ENCODE peak calls at places on chromosome 5, in four cellular contexts. S is thyroid gland, Q is A549, D is spleen. A is an unnamed sample. For H3K4me1, the result is how much of the 10 kb centered on the place peaks cover.

GRCh38 chr5:68683632-68684035 is 410.2 kb upstream of the SLC30A5 start:
- DNase-seq in D (no peak), S (peak), Q (peak), A (peak)

GRCh38 chr5:168736201-168736940 is 157.2 kb upstream of the PANK3 start:
- DNase-seq in S (no peak), Q (no peak), D (no peak), A (no peak)

GRCh38 chr5:67160985-67161384 is 35.6 kb downstream of the CD180 start:
- DNase-seq in S (no peak), D (no peak), Q (peak), A (peak)

GRCh38 chr5:141476132-141476909 is 555 bp downstream of the PCDHGC3 start:
- DNase-seq in Q (peak), D (no peak), S (peak), A (peak)

GRCh38 chr5:158135682-158136176 is 276.8 kb upstream of the CLINT1 start:
- DNase-seq in D (no peak), S (no peak), Q (no peak), A (no peak)

GRCh38 chr5:171953860-171954701 is 52.4 kb downstream of the FBXW11 start:
- DNase-seq in Q (no peak), S (no peak), D (no peak), A (peak)

GRCh38 chr5:158832096-158832495 is 267.6 kb downstream of the EBF1 start:
- DNase-seq in D (no peak), Q (no peak), S (no peak), A (peak)

GRCh38 chr5:52947208-52947607 is 41.9 kb upstream of the ITGA2 start:
- DNase-seq in S (no peak), Q (no peak), D (no peak), A (no peak)

GRCh38 chr5:67578011-67578410 is 381.4 kb upstream of the CD180 start:
- DNase-seq in Q (no peak), S (no peak), D (no peak), A (no peak)

GRCh38 chr5:14818931-14819790 is 52.4 kb downstream of the ANKH start:
- DNase-seq in D (no peak), Q (no peak), S (no peak), A (no peak)

GRCh38 chr5:157390179-157390923 is 69.7 kb upstream of the NIPAL4 start:
- DNase-seq in D (no peak), S (no peak), Q (peak), A (peak)

GRCh38 chr5:40386293-40386692 is 293.4 kb upstream of the PTGER4 start:
- DNase-seq in Q (no peak), S (no peak), D (no peak), A (no peak)

GRCh38 chr5:10307206-10308148 is at the start of gene CMBL:
- DNase-seq in S (peak), D (peak), Q (no peak), A (no peak)

GRCh38 chr5:7795311-7795710 is 55.6 kb downstream of the CFAP90 start:
- DNase-seq in S (no peak), D (no peak), Q (no peak), A (no peak)

GRCh38 chr5:128513816-128514215 is 24.2 kb downstream of the FBN2 start:
- DNase-seq in Q (no peak), D (no peak), S (no peak), A (no peak)

GRCh38 chr5:158701406-158702177 is 398.1 kb downstream of the EBF1 start:
- DNase-seq in Q (peak), D (no peak), S (no peak), A (no peak)

GRCh38 chr5:420632-421286 is 22.2 kb upstream of the EXOC3 start:
- DNase-seq in D (peak), Q (no peak), S (no peak), A (no peak)

GRCh38 chr5:10552183-10553143 is 11.4 kb upstream of the ANKRD33B start:
- DNase-seq in Q (no peak), D (no peak), S (no peak), A (no peak)

DNA sequence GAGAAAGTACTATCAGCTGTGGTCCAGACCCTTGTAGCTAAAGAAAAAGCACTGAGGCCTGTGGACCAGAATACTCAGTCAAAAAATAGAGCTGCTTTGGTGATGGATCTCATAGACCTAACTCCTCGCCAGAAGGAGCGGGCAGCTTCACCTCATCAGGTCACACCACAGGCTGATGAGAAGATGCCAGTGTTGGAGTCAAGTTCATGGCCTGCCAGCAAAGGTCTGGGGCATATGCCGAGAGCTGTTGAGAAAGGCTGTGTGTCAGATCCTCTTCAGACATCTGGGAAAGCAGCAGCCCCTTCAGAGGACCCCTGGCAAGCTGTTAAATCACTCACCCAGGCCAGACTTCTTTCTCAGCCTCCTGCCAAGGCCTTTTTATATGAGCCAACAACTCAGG is 8.9 kb downstream of the RAB24 start:
- DNase-seq in S (no peak), D (no peak), Q (no peak), A (no peak)
- H3K4me1 ChIP-seq in S (under half), D (under half), Q (under half), A (under half)

GRCh38 chr5:31235381-31235780 is 41.9 kb downstream of the CDH6 start:
- DNase-seq in Q (no peak), S (no peak), D (no peak), A (no peak)
- H3K4me1 ChIP-seq in Q (under half), S (under half), D (under half), A (under half)

GRCh38 chr5:95915999-95916686 is 45.5 kb downstream of the ELL2 start:
- DNase-seq in S (no peak), D (no peak), Q (no peak), A (no peak)

GRCh38 chr5:95910521-95910920 is 51.1 kb downstream of the ELL2 start:
- DNase-seq in D (no peak), S (no peak), Q (no peak), A (no peak)

GRCh38 chr5:95916687-95917085 is 45.0 kb downstream of the ELL2 start:
- DNase-seq in Q (no peak), S (no peak), D (no peak), A (no peak)

GRCh38 chr5:95912029-95912428 is 49.6 kb downstream of the ELL2 start:
- DNase-seq in S (no peak), D (no peak), Q (no peak), A (no peak)

DNA sequence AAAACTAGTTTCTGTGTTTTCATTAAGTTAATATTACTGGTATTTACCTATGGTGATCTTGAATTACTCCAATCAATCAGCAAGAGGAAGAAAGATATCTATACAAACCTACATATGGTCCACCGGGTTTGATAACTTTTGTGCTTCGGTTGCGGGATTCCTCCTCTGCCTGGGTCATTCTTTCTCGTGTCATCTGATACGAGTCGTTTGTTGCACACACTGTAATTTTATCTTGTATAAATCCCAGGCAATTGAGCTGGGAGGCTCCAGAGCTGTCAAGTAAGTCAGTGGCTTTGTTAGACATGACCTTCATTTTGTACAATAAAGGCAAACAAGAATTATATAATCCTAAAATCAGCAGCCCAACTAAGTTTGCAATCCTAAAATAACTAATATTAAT is 48.0 kb downstream of the ELL2 start:
- DNase-seq in S (no peak), Q (no peak), D (no peak), A (no peak)
- H3K4me1 ChIP-seq in S (under half), Q (under half), D (under half), A (under half)

DNA sequence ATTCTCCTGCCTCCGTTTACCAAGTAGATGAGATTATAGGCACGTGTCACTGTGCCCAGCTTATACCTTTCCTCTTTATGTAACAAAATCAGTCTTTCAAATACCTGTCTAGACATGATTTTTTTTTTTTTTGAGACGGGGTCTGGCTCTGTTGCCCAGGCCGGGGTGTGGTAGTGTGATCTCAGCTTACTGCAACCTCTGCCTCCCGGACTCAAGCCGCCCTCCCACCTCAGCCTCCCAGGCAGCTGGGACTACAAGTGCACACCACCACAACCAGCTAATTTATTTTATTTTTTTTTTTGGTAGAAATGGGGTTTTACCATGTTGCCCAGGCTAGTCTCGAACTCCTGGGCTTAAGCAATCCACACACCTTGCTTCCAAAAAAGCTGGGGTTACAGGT is 13.2 kb downstream of the NADK2 start:
- DNase-seq in Q (no peak), D (peak), S (no peak), A (no peak)
- H3K4me1 ChIP-seq in Q (under half), D (under half), S (under half), A (under half)

DNA sequence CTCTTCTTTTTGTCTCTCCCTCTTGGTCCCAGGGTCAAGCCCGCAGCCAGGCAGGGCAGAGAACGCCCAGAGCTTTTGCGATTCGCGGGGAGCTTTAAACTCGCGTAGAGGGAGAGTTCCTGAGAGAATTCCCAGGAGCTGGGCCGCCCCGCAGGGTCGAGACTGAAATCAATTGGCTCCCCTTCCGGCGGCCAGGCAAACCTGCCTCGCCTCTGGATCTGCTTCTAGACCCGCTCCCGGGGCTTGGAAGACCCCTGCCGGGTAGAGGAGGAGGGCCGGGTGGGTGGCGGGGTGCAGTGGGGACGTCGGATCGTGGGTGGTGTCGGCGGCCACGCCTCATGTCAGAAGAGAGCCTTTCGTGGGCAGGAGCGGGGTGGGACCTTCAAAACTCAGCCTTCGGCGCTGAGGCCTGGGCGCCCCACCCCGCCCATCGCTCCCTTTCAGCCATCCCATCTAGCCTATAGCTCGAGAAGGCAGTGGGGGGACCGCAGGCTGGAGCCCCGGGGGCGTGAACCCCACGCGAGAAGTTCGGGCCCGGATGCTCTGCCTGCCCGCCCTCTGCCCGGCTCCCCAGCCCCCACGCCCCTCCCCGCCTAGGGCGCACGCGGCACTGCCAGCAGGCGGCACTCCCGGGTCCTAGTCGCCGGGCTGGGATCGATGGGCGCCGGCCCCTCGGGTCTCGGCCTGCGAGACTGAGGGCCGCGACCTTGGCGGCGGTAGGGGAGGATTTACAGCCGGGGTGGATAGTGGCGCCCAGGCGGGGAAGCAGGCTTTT is 6.1 kb downstream of the PRDM6 start:
- DNase-seq in Q (no peak), S (no peak), D (no peak), A (no peak)
- H3K4me1 ChIP-seq in Q (under half), S (under half), D (under half), A (under half)